ENCODE peak calls at places on chromosomes 13 and 19, in eight cellular contexts. D is non-pigmented ciliary epithelial cell; W is NCI-H1105; A is NCI-H774; L is GM18507; J is ecto neural progenitor cell; M is activated naive CD4-positive, alpha-beta T cell treated with anti-CD3 and anti-CD28 coated beads for 36 hours; I is ELR. F is an unnamed sample.

GRCh38 chr19:39140594-39140993 is 15.0 kb downstream of the PAK4 start:
- DNase-seq in D (no peak), M (no peak), J (no peak), W (no peak), A (no peak), I (no peak), L (no peak), F (no peak)

GRCh38 chr19:14118165-14119051 is 846 bp upstream of the PRKACA start:
- DNase-seq in I (peak), D (no peak), A (peak), J (no peak), M (peak), L (no peak), W (peak), F (no peak)

GRCh38 chr13:23254506-23254905 is 73.7 kb downstream of the SGCG start:
- DNase-seq in J (no peak), A (no peak), W (no peak), M (no peak), I (no peak), D (no peak), L (no peak), F (no peak)

GRCh38 chr19:16585808-16586476 is 13.7 kb upstream of the SLC35E1 start:
- DNase-seq in I (peak), A (no peak), L (no peak), D (no peak), J (no peak), M (peak), W (no peak), F (no peak)

GRCh38 chr13:111845621-111846351 is 221.2 kb upstream of the SOX1 start:
- DNase-seq in L (no peak), W (no peak), D (no peak), I (no peak), M (no peak), A (peak), J (peak), F (no peak)

GRCh38 chr13:95643471-95643813 is 1.1 kb downstream of the DZIP1 start:
- DNase-seq in J (no peak), L (no peak), A (no peak), W (peak), D (no peak), M (no peak), I (peak), F (peak)

GRCh38 chr19:40713939-40714338 is 2.7 kb downstream of the COQ8B start:
- DNase-seq in I (no peak), L (no peak), D (no peak), W (no peak), A (no peak), J (no peak), M (no peak), F (no peak)

GRCh38 chr13:45367358-45367757 is 26.4 kb upstream of the TPT1 start:
- DNase-seq in M (peak), I (peak), D (peak), A (no peak), J (no peak), W (no peak), L (peak), F (no peak)

GRCh38 chr19:33098023-33098652 is 17.2 kb downstream of the GPATCH1 start:
- DNase-seq in I (peak), L (no peak), A (no peak), J (no peak), D (no peak), M (no peak), W (no peak), F (no peak)

GRCh38 chr19:33293255-33294057 is 8.9 kb downstream of the CEBPA start:
- DNase-seq in D (peak), A (peak), J (no peak), W (no peak), L (no peak), I (peak), M (no peak), F (peak)

GRCh38 chr13:113298001-113298945 is 1.2 kb downstream of the LAMP1 start:
- DNase-seq in J (no peak), I (peak), M (no peak), W (no peak), D (no peak), L (no peak), A (no peak), F (no peak)

GRCh38 chr13:48110930-48111721 is 16.2 kb upstream of the MED4 start:
- DNase-seq in I (peak), M (no peak), J (no peak), D (no peak), A (no peak), W (no peak), L (no peak), F (no peak)

GRCh38 chr13:114288157-114288591 is 6.8 kb downstream of the UPF3A start:
- DNase-seq in M (no peak), L (no peak), D (no peak), J (no peak), A (no peak), I (no peak), W (no peak), F (no peak)

GRCh38 chr13:75153386-75153785 is 328.6 kb downstream of the TBC1D4 start:
- DNase-seq in J (no peak), M (no peak), A (no peak), W (no peak), D (no peak), L (no peak), I (no peak), F (no peak)

GRCh38 chr13:96020941-96021340 is 32.3 kb downstream of the UGGT2 start:
- DNase-seq in W (no peak), M (no peak), A (no peak), I (no peak), L (no peak), D (no peak), J (no peak), F (no peak)

GRCh38 chr19:46697142-46697960 is 19.6 kb downstream of the PRKD2 start:
- DNase-seq in A (no peak), W (no peak), I (peak), D (no peak), L (no peak), M (peak), J (peak), F (peak)

GRCh38 chr19:6997679-6998445 is 23.4 kb downstream of the MBD3L2B start:
- DNase-seq in I (peak), M (no peak), W (no peak), D (no peak), J (no peak), L (no peak), A (no peak), F (no peak)

GRCh38 chr13:52827839-52828238 is 20.6 kb downstream of the PCDH8 start:
- DNase-seq in I (no peak), W (peak), L (no peak), D (no peak), J (no peak), M (no peak), A (no peak), F (no peak)

F was measured in HEK293T.